ENCODE peak calls at places on chromosomes 6 and 20, in six cellular contexts. D is IMR-90, K is H1, X is mesenchymal stem cell, C is neuronal stem cell, I is trophoblast cell. R is an unnamed sample.

GRCh38 chr6:154408906-154409500 is 52.4 kb upstream of the IPCEF1 start:
- DNase-seq in D (peak), X (peak), K (no peak), C (no peak), I (peak), R (no peak)

GRCh38 chr20:24039196-24039595 is 50.6 kb upstream of the GGTLC1 start:
- DNase-seq in D (no peak), K (no peak), X (no peak), I (no peak), C (no peak), R (no peak)

GRCh38 chr6:120965814-120966213 is 368.5 kb downstream of the TBC1D32 start:
- DNase-seq in I (no peak), K (no peak), D (no peak), X (no peak), C (no peak), R (no peak)

GRCh38 chr20:36779656-36780025 is 6.1 kb upstream of the DSN1 start:
- DNase-seq in C (no peak), D (no peak), K (no peak), I (no peak), X (peak), R (peak)

GRCh38 chr6:148035763-148036390 is 306.8 kb upstream of the SASH1 start:
- DNase-seq in C (no peak), D (no peak), I (no peak), X (no peak), K (no peak), R (no peak)

GRCh38 chr6:105402090-105402980 is 547 bp downstream of the PREP start:
- DNase-seq in I (peak), C (peak), X (peak), K (no peak), D (peak), R (peak)

GRCh38 chr20:3101737-3102574 is 17.4 kb upstream of the AVP start:
- DNase-seq in K (no peak), D (no peak), I (no peak), C (no peak), X (no peak), R (no peak)

GRCh38 chr6:40904583-40905194 is 134.3 kb downstream of the UNC5CL start:
- DNase-seq in X (no peak), I (no peak), K (no peak), C (no peak), D (no peak), R (no peak)

GRCh38 chr20:62710886-62711702 is 2.5 kb downstream of the NTSR1 start:
- DNase-seq in X (no peak), I (no peak), K (no peak), D (peak), C (no peak), R (no peak)

GRCh38 chr6:101396552-101397173 is 3.2 kb downstream of the GRIK2 start:
- DNase-seq in X (peak), D (peak), C (peak), K (no peak), I (peak), R (peak)

GRCh38 chr6:19317587-19317986 is 519.6 kb upstream of the ID4 start:
- DNase-seq in D (no peak), K (no peak), I (no peak), C (no peak), X (no peak), R (no peak)

GRCh38 chr6:4946521-4946920 is 57.3 kb downstream of the RPP40 start:
- DNase-seq in K (no peak), C (no peak), D (no peak), I (no peak), X (no peak), R (no peak)

GRCh38 chr6:46521464-46521971 is 30.3 kb upstream of the RCAN2 start:
- DNase-seq in I (no peak), D (peak), K (no peak), C (no peak), X (peak), R (no peak)

GRCh38 chr6:44697333-44697732 is 309.8 kb downstream of the CDC5L start:
- DNase-seq in X (no peak), D (no peak), C (no peak), I (no peak), K (no peak), R (peak)

GRCh38 chr6:68760941-68761676 is 126.0 kb downstream of the ADGRB3 start:
- DNase-seq in X (no peak), C (no peak), K (no peak), D (no peak), I (no peak), R (no peak)

GRCh38 chr6:53046274-53046673 is 18.9 kb upstream of the FBXO9 start:
- DNase-seq in X (no peak), D (no peak), K (no peak), C (no peak), I (no peak), R (no peak)

GRCh38 chr6:44054635-44055559 is 72.4 kb downstream of the MRPL14 start:
- DNase-seq in D (peak), X (peak), K (no peak), I (no peak), C (no peak), R (no peak)

GRCh38 chr6:80376411-80376810 is 269.9 kb downstream of the BCKDHB start:
- DNase-seq in K (no peak), D (peak), X (peak), I (no peak), C (no peak), R (no peak)

DNA sequence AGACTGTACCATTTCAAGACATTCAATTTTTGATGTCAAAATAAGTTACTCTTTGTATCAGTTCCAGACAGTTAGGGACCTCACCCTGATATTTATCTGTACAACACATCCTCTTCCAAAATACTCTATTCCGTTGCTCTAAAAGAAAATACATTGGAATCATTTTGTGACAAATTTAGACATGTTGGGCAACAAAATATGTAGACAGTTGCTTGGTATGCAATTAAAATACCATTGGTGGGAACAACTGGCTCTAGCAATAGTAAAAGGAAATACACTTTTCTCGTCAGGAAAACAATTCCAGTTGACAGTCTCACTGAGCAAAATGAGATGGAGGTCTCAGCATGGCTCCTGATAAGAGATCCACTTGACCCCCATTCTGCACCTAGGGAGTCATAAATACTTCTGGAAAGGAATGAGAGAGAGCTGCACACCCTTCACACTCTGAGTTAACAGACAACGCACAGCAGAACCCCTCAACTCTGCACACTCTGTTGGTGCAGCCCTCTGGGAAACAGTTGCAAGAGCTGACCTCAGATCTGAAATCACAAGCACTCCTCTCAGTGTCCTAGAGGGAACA is 171.3 kb upstream of the NT5E start:
- DNase-seq in X (no peak), I (no peak), K (no peak), D (no peak), C (no peak), R (no peak)
- H4K91ac ChIP-seq in X (no peak), I (no peak), K (no peak), D (no peak), C (no peak), R (no peak)

GRCh38 chr20:546353-546752 is 2.8 kb upstream of the CSNK2A1 start:
- DNase-seq in K (no peak), X (no peak), C (no peak), D (no peak), I (no peak), R (no peak)
- H4K91ac ChIP-seq in K (no peak), X (no peak), C (no peak), D (no peak), I (no peak), R (no peak)

GRCh38 chr20:31691646-31692275 is 30.9 kb downstream of the BCL2L1 start:
- DNase-seq in I (no peak), C (no peak), X (no peak), D (peak), K (no peak), R (no peak)
- H4K91ac ChIP-seq in I (no peak), C (peak), X (no peak), D (no peak), K (no peak), R (no peak)

GRCh38 chr6:95230071-95230740 is 347.1 kb upstream of the MANEA start:
- DNase-seq in I (no peak), X (peak), K (no peak), D (peak), C (no peak), R (no peak)

GRCh38 chr6:95231416-95231815 is 345.9 kb upstream of the MANEA start:
- DNase-seq in X (no peak), D (peak), C (no peak), K (no peak), I (peak), R (no peak)

GRCh38 chr6:95228636-95229035 is 348.7 kb upstream of the MANEA start:
- DNase-seq in C (no peak), D (no peak), X (no peak), I (no peak), K (no peak), R (no peak)

GRCh38 chr6:95232477-95232876 is 344.9 kb upstream of the MANEA start:
- DNase-seq in C (no peak), X (no peak), I (peak), K (no peak), D (peak), R (no peak)

DNA sequence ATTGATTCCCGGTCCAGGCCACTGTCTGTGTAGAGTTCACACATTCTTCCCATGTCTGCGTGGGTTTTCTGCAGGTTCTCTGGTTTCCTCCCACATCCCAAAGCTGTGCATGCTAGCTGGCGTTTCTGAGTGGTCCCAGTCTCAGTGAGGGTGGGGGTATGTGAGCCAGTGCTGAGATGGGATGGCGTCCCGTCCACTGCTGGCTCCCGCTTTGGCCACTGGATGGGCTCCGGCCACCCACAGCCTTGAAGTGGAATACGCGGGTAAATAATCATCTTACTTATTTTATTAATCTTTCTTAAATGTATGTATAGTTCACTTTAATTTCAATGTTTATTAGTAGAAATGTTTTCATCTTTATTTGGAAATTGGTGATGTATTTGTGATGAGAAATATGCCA is 343.5 kb upstream of the MANEA start:
- DNase-seq in K (no peak), I (no peak), D (no peak), X (no peak), C (no peak), R (no peak)
- H4K91ac ChIP-seq in K (no peak), I (no peak), D (no peak), X (no peak), C (no peak), R (no peak)

GRCh38 chr6:72984981-72985665 is 240.2 kb downstream of the KHDC1L start:
- DNase-seq in K (no peak), X (no peak), I (peak), C (no peak), D (peak), R (no peak)

DNA sequence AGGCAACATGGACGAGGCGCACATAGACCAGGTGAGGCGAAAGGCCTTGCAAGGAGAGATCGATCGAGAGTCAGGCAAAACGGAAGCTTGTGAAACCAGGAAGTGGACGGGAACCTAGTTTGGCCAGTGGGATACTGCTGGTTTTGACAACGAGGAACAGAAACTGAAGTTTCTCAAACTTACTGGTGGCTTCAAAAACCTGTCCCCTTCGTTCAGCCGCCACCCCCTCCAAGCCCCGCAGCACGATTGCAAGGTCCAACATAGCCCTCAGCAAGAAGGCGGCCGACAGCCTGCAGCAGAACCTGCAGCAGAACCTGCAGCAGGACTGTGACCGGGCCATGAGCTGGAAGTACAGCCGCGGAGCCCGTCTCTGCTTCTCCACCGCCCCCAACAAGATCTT is 238.0 kb downstream of the KHDC1L start:
- DNase-seq in C (no peak), D (no peak), X (no peak), I (no peak), K (no peak), R (no peak)
- H4K91ac ChIP-seq in C (no peak), D (no peak), X (no peak), I (no peak), K (no peak), R (no peak)

GRCh38 chr20:11564491-11564890 is 353.2 kb upstream of the BTBD3 start:
- DNase-seq in I (no peak), C (no peak), D (no peak), K (no peak), X (no peak), R (peak)
- H4K91ac ChIP-seq in I (no peak), C (no peak), D (no peak), K (no peak), X (no peak), R (no peak)

DNA sequence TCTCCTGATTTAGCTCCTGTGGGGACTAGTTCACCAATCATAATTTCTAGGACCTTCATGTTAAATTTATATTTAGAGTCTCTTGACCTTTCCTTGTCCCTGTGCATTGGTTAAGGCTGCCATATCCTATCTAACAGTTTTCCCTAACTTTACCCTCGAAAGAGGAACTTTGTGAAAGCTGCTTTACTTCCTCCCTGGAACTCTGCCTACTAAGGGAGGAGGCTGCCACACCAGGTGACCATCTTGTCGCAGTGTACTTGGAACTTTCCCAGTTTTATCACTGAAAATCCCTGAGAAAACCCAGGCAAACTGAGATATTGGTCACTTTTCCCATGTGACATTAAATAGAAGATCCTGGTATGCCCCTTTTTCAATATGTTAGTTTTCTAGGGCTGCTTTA is 317.6 kb upstream of the TSHZ2 start:
- DNase-seq in D (no peak), X (no peak), I (no peak), C (no peak), K (no peak), R (no peak)
- H4K91ac ChIP-seq in D (no peak), X (no peak), I (no peak), C (no peak), K (no peak), R (no peak)

GRCh38 chr6:3120765-3121089 is 2.2 kb downstream of the BPHL start:
- DNase-seq in D (no peak), X (no peak), K (no peak), I (no peak), C (no peak), R (no peak)
- H4K91ac ChIP-seq in D (no peak), X (no peak), K (no peak), I (no peak), C (no peak), R (no peak)

GRCh38 chr6:86966271-86966670 is 28.9 kb downstream of the HTR1E start:
- DNase-seq in D (no peak), I (no peak), C (no peak), X (no peak), K (no peak), R (no peak)

GRCh38 chr6:86969573-86969972 is 32.2 kb downstream of the HTR1E start:
- DNase-seq in D (no peak), I (no peak), K (no peak), C (no peak), X (no peak), R (no peak)
- H4K91ac ChIP-seq in D (no peak), I (no peak), K (no peak), C (no peak), X (no peak), R (no peak)